ENCODE peak calls at places on chromosome X, in five cellular contexts. One of them, this sample, is unnamed.

GRCh38 chrX:105313596-105313995 is 93.1 kb upstream of the TEX13A start:
- DNase-seq in transverse colon: no peak
- DNase-seq in endodermal cell: no peak
- DNase-seq in left lung: no peak
- DNase-seq in Caco-2: no peak
- DNase-seq in this sample: no peak

GRCh38 chrX:23989689-23990088 is 37.3 kb downstream of the KLHL15 start:
- DNase-seq in Caco-2: no peak
- DNase-seq in endodermal cell: no peak
- DNase-seq in transverse colon: no peak
- DNase-seq in left lung: no peak
- DNase-seq in this sample: no peak

GRCh38 chrX:37785569-37785968 is 5.7 kb downstream of the CYBB start:
- DNase-seq in endodermal cell: no peak
- DNase-seq in Caco-2: no peak
- DNase-seq in transverse colon: no peak
- DNase-seq in left lung: no peak
- DNase-seq in this sample: no peak

GRCh38 chrX:150680974-150681373 is 12.2 kb upstream of the MTMR1 start:
- DNase-seq in left lung: no peak
- DNase-seq in transverse colon: no peak
- DNase-seq in Caco-2: no peak
- DNase-seq in endodermal cell: peak
- DNase-seq in this sample: no peak

GRCh38 chrX:134396174-134396573 is 63.8 kb upstream of the HPRT1 start:
- DNase-seq in endodermal cell: no peak
- DNase-seq in left lung: no peak
- DNase-seq in Caco-2: no peak
- DNase-seq in transverse colon: no peak
- DNase-seq in this sample: no peak

GRCh38 chrX:43707812-43708548 is 51.9 kb downstream of the MAOA start:
- DNase-seq in endodermal cell: no peak
- DNase-seq in left lung: no peak
- DNase-seq in transverse colon: peak
- DNase-seq in Caco-2: no peak
- DNase-seq in this sample: no peak

GRCh38 chrX:129749069-129749468 is 10.3 kb downstream of the XPNPEP2 start:
- DNase-seq in Caco-2: no peak
- DNase-seq in left lung: no peak
- DNase-seq in transverse colon: no peak
- DNase-seq in endodermal cell: no peak
- DNase-seq in this sample: peak

GRCh38 chrX:51494409-51494808 is 2.0 kb downstream of the NUDT11 start:
- DNase-seq in Caco-2: no peak
- DNase-seq in left lung: no peak
- DNase-seq in endodermal cell: no peak
- DNase-seq in transverse colon: no peak
- DNase-seq in this sample: no peak

GRCh38 chrX:72554448-72555140 is 18.0 kb downstream of the HDAC8 start:
- DNase-seq in left lung: no peak
- DNase-seq in Caco-2: peak
- DNase-seq in transverse colon: no peak
- DNase-seq in endodermal cell: peak
- DNase-seq in this sample: no peak

GRCh38 chrX:68415289-68415688 is 18.0 kb downstream of the OPHN1 start:
- DNase-seq in Caco-2: no peak
- DNase-seq in endodermal cell: no peak
- DNase-seq in left lung: peak
- DNase-seq in transverse colon: no peak
- DNase-seq in this sample: no peak

GRCh38 chrX:53682885-53683555 is 3.5 kb downstream of the HUWE1 start:
- DNase-seq in left lung: no peak
- DNase-seq in transverse colon: peak
- DNase-seq in Caco-2: peak
- DNase-seq in endodermal cell: peak
- DNase-seq in this sample: peak

GRCh38 chrX:130896026-130896425 is 7.0 kb downstream of the ENOX2 start:
- DNase-seq in transverse colon: no peak
- DNase-seq in Caco-2: no peak
- DNase-seq in endodermal cell: no peak
- DNase-seq in left lung: no peak
- DNase-seq in this sample: no peak

GRCh38 chrX:13893826-13894225 is 76.9 kb upstream of the GPM6B start:
- DNase-seq in left lung: no peak
- DNase-seq in endodermal cell: no peak
- DNase-seq in Caco-2: no peak
- DNase-seq in transverse colon: no peak
- DNase-seq in this sample: peak

GRCh38 chrX:108019382-108019857 is 25.4 kb upstream of the VSIG1 start:
- DNase-seq in transverse colon: no peak
- DNase-seq in endodermal cell: no peak
- DNase-seq in Caco-2: no peak
- DNase-seq in left lung: no peak
- DNase-seq in this sample: no peak

GRCh38 chrX:13487731-13488505 is 81.5 kb upstream of the EGFL6 start:
- DNase-seq in transverse colon: peak
- DNase-seq in Caco-2: peak
- DNase-seq in endodermal cell: peak
- DNase-seq in left lung: no peak
- DNase-seq in this sample: peak

GRCh38 chrX:150833454-150834056 is 64.9 kb downstream of the CD99L2 start:
- DNase-seq in transverse colon: no peak
- DNase-seq in Caco-2: no peak
- DNase-seq in left lung: no peak
- DNase-seq in endodermal cell: no peak
- DNase-seq in this sample: no peak

GRCh38 chrX:70476166-70476933 is 31.7 kb downstream of the DLG3 start:
- DNase-seq in Caco-2: no peak
- DNase-seq in endodermal cell: peak
- DNase-seq in transverse colon: no peak
- DNase-seq in left lung: no peak
- DNase-seq in this sample: no peak

GRCh38 chrX:71017396-71017939 is 50.7 kb downstream of the SNX12 start:
- DNase-seq in endodermal cell: no peak
- DNase-seq in left lung: no peak
- DNase-seq in Caco-2: no peak
- DNase-seq in transverse colon: no peak
- DNase-seq in this sample: no peak

GRCh38 chrX:136674270-136674986 is 26.5 kb downstream of the CD40LG start:
- DNase-seq in left lung: no peak
- DNase-seq in Caco-2: no peak
- DNase-seq in transverse colon: no peak
- DNase-seq in endodermal cell: no peak
- DNase-seq in this sample: no peak

GRCh38 chrX:103376979-103377324 is 614 bp downstream of the BEX3 start:
- DNase-seq in left lung: no peak
- DNase-seq in transverse colon: no peak
- DNase-seq in Caco-2: peak
- DNase-seq in endodermal cell: peak
- DNase-seq in this sample: no peak
- H3K4me3 ChIP-seq in left lung: peak
- H3K4me3 ChIP-seq in transverse colon: peak
- H3K4me3 ChIP-seq in Caco-2: peak
- H3K4me3 ChIP-seq in endodermal cell: peak
- H3K4me3 ChIP-seq in this sample: peak

GRCh38 chrX:101918746-101919145 is 13.1 kb downstream of the ZMAT1 start:
- DNase-seq in Caco-2: no peak
- DNase-seq in transverse colon: no peak
- DNase-seq in endodermal cell: no peak
- DNase-seq in left lung: no peak
- DNase-seq in this sample: no peak
- H3K4me3 ChIP-seq in Caco-2: no peak
- H3K4me3 ChIP-seq in transverse colon: no peak
- H3K4me3 ChIP-seq in endodermal cell: no peak
- H3K4me3 ChIP-seq in left lung: no peak
- H3K4me3 ChIP-seq in this sample: no peak

GRCh38 chrX:120486786-120487185 is 17.7 kb upstream of the LAMP2 start:
- DNase-seq in endodermal cell: no peak
- DNase-seq in left lung: no peak
- DNase-seq in transverse colon: no peak
- DNase-seq in Caco-2: no peak
- DNase-seq in this sample: no peak

GRCh38 chrX:120485562-120486520 is 16.7 kb upstream of the LAMP2 start:
- DNase-seq in endodermal cell: peak
- DNase-seq in Caco-2: peak
- DNase-seq in left lung: peak
- DNase-seq in transverse colon: peak
- DNase-seq in this sample: peak
- H3K4me3 ChIP-seq in endodermal cell: peak
- H3K4me3 ChIP-seq in Caco-2: peak
- H3K4me3 ChIP-seq in left lung: peak
- H3K4me3 ChIP-seq in transverse colon: peak
- H3K4me3 ChIP-seq in this sample: peak

GRCh38 chrX:10483191-10483808 is 137.1 kb downstream of the MID1 start:
- DNase-seq in endodermal cell: no peak
- DNase-seq in left lung: no peak
- DNase-seq in transverse colon: no peak
- DNase-seq in Caco-2: no peak
- DNase-seq in this sample: no peak

GRCh38 chrX:10486373-10486772 is 134.0 kb downstream of the MID1 start:
- DNase-seq in transverse colon: no peak
- DNase-seq in left lung: no peak
- DNase-seq in endodermal cell: no peak
- DNase-seq in Caco-2: no peak
- DNase-seq in this sample: peak

GRCh38 chrX:10482708-10483107 is 137.7 kb downstream of the MID1 start:
- DNase-seq in transverse colon: no peak
- DNase-seq in Caco-2: no peak
- DNase-seq in endodermal cell: no peak
- DNase-seq in left lung: no peak
- DNase-seq in this sample: no peak

GRCh38 chrX:10485331-10485730 is 135.1 kb downstream of the MID1 start:
- DNase-seq in endodermal cell: no peak
- DNase-seq in left lung: no peak
- DNase-seq in Caco-2: no peak
- DNase-seq in transverse colon: no peak
- DNase-seq in this sample: no peak

GRCh38 chrX:10484683-10485247 is 135.6 kb downstream of the MID1 start:
- DNase-seq in endodermal cell: no peak
- DNase-seq in left lung: no peak
- DNase-seq in Caco-2: no peak
- DNase-seq in transverse colon: no peak
- DNase-seq in this sample: no peak
- H3K4me3 ChIP-seq in endodermal cell: no peak
- H3K4me3 ChIP-seq in left lung: no peak
- H3K4me3 ChIP-seq in Caco-2: no peak
- H3K4me3 ChIP-seq in transverse colon: no peak
- H3K4me3 ChIP-seq in this sample: no peak

DNA sequence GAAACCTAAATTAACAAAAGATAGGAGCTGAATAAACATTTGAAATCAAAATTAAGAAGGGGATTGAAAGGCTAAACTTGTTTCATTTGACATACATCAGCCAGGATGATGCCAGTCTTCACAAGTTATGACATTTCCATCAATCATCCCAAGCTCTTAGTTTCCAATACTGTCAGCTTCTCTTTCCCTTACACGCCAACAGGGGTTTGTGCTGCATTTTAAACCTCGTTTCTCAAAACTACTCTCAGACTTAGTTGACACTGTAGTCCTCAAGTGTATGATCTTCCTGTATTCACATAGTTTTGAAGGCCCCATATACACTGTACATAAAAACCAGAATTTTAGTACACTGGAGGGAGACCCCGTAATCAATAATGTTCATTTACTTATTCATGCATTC is 840 bp upstream of the P2RY10 start:
- DNase-seq in transverse colon: no peak
- DNase-seq in endodermal cell: no peak
- DNase-seq in Caco-2: no peak
- DNase-seq in left lung: no peak
- DNase-seq in this sample: no peak
- H3K4me3 ChIP-seq in transverse colon: no peak
- H3K4me3 ChIP-seq in endodermal cell: no peak
- H3K4me3 ChIP-seq in Caco-2: no peak
- H3K4me3 ChIP-seq in left lung: no peak
- H3K4me3 ChIP-seq in this sample: no peak

DNA sequence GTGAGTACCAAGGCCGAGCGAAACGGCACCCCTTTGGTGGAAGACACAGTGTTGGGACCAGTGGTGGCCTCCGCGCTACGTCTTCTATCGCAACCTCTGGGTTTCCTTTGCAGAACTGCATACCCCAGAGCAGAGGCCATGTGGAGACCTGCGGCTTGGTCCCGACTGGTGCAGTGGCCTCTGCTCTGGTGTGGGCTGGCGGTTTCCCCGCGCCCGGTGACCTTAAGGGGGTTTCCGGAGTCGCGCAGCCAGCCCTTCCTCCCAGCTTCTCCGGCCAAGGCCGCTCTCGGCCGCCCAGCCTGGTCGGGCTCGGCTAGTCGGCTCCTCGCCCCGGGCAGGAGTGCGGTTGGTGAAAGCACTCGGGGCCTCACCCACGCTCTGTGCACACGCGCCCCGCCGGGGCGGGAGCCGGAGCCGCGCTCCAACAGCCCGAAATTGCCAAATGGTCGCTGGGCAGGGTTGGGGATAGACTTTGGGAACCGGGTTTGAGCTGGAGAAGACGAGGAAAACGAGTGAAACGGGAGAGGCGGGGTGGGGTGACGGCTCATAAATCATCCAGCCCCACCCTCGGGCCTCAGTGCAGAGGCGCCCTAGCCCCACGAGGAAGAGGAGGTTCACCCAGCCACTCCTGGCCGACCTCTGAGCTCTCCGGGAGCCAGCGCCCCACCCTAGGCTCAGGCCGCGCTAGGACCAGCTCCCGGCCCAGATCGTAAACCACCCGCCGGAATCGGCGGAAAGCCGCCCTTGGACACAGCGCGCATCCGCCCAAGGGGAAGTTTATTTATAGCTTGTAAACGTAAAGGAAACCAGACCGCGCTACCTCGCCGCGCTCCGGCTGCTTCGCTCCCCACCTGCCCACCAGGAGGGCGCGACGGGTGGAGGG is 84.7 kb downstream of the BCOR start:
- DNase-seq in Caco-2: peak
- DNase-seq in left lung: peak
- DNase-seq in transverse colon: peak
- DNase-seq in endodermal cell: peak
- DNase-seq in this sample: no peak
- H3K4me3 ChIP-seq in Caco-2: peak
- H3K4me3 ChIP-seq in left lung: peak
- H3K4me3 ChIP-seq in transverse colon: peak
- H3K4me3 ChIP-seq in endodermal cell: peak
- H3K4me3 ChIP-seq in this sample: peak

DNA sequence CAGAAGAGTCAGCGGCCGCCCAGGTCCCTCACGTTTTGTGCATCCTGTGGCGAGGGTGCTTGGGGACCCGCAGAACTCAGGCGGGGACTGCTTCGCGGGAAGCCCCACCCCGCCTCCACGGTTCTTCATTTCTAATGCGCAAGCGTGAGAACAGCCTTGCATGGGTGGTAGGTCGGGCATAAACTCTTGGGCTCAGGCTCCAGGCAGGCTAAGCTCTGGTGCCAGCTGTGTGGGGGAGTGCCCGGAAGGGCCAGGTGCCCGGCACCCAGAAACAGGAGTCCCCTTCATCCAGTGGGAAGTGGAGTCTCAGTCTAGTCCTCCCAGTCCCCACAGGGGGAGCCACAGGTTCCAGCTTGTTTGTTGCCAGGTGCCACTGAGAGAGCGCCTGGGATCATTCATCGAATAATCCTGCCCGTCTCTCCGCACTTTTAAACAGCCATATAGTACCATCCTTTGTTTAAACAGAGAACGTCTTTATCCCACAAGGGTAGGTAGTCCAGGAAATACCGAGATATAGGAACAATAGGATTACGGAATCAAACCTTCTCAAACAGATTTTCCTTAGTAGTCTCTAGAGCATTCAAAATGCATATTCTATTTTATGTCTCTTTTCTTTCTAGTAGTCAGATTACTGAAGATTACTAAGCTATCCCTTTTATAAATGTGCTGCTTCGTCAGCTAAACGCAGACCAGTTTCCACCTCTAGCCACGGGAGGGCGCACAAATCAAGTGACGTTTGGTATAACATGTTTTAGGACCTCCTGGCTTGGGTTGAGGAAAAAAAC is 12.7 kb upstream of the RBBP7 start:
- DNase-seq in transverse colon: peak
- DNase-seq in endodermal cell: peak
- DNase-seq in Caco-2: peak
- DNase-seq in left lung: peak
- DNase-seq in this sample: no peak
- H3K4me3 ChIP-seq in transverse colon: peak
- H3K4me3 ChIP-seq in endodermal cell: peak
- H3K4me3 ChIP-seq in Caco-2: peak
- H3K4me3 ChIP-seq in left lung: peak
- H3K4me3 ChIP-seq in this sample: peak

This sample was measured in skeletal muscle cell.